ENCODE peak calls at places on chromosome 22, in five cellular contexts. T is DND-41, Y is AG09309, L is GM12865, V is HFF-Myc. Q is an unnamed sample.

GRCh38 chr22:47092896-47093311 is 330.5 kb downstream of the TBC1D22A start:
- DNase-seq in T (no peak), Y (peak), L (no peak), V (no peak), Q (peak)

GRCh38 chr22:22770280-22770871 is 117.2 kb upstream of the IGLL5 start:
- DNase-seq in T (peak), Y (no peak), L (peak), V (no peak), Q (no peak)

GRCh38 chr22:19930537-19931486 is 10.8 kb upstream of the COMT start:
- DNase-seq in T (no peak), Y (no peak), L (no peak), V (no peak), Q (no peak)

GRCh38 chr22:22681221-22681739 is 36.9 kb downstream of the GGTLC2 start:
- DNase-seq in T (no peak), Y (no peak), L (no peak), V (no peak), Q (no peak)

GRCh38 chr22:50012201-50013181 is at the start of gene IL17REL:
- DNase-seq in T (no peak), Y (no peak), L (no peak), V (no peak), Q (no peak)

GRCh38 chr22:43530864-43531201 is 119.0 kb downstream of the MPPED1 start:
- DNase-seq in T (no peak), Y (no peak), L (no peak), V (no peak), Q (no peak)

GRCh38 chr22:23245045-23245798 is 64.9 kb downstream of the BCR start:
- DNase-seq in T (no peak), Y (peak), L (no peak), V (no peak), Q (peak)

GRCh38 chr22:42281706-42282251 is 11.3 kb upstream of the TCF20 start:
- DNase-seq in T (no peak), Y (no peak), L (no peak), V (no peak), Q (no peak)

GRCh38 chr22:22812031-22812905 is 75.3 kb upstream of the IGLL5 start:
- DNase-seq in T (no peak), Y (no peak), L (peak), V (no peak), Q (no peak)

GRCh38 chr22:40401532-40401931 is 31.1 kb downstream of the SGSM3 start:
- DNase-seq in T (peak), Y (no peak), L (no peak), V (no peak), Q (no peak)

GRCh38 chr22:26986884-26987283 is 329.5 kb downstream of the MIAT start:
- DNase-seq in T (no peak), Y (no peak), L (no peak), V (no peak), Q (no peak)

GRCh38 chr22:19722915-19723164 is 499 bp upstream of the GP1BB start:
- DNase-seq in T (no peak), Y (no peak), L (no peak), V (no peak), Q (no peak)

GRCh38 chr22:50112151-50113118 is 22.6 kb downstream of the MOV10L1 start:
- DNase-seq in T (no peak), Y (peak), L (peak), V (no peak), Q (no peak)

GRCh38 chr22:23856721-23857605 is 712 bp upstream of the SLC2A11 start:
- DNase-seq in T (no peak), Y (no peak), L (peak), V (no peak), Q (peak)

GRCh38 chr22:24189249-24190158 is 8.2 kb downstream of the SUSD2 start:
- DNase-seq in T (peak), Y (no peak), L (peak), V (no peak), Q (no peak)

GRCh38 chr22:50313600-50313999 is 6.2 kb upstream of the PLXNB2 start:
- DNase-seq in T (no peak), Y (no peak), L (no peak), V (no peak), Q (no peak)

GRCh38 chr22:44658371-44658953 is 43.5 kb upstream of the PRR5 start:
- DNase-seq in T (no peak), Y (peak), L (no peak), V (no peak), Q (peak)

GRCh38 chr22:46001046-46001425 is 24.1 kb upstream of the WNT7B start:
- DNase-seq in T (no peak), Y (no peak), L (no peak), V (no peak), Q (no peak)
- TF ChIP-seq CTCF in T (no peak), Y (no peak), L (no peak), V (no peak), Q (peak)

DNA sequence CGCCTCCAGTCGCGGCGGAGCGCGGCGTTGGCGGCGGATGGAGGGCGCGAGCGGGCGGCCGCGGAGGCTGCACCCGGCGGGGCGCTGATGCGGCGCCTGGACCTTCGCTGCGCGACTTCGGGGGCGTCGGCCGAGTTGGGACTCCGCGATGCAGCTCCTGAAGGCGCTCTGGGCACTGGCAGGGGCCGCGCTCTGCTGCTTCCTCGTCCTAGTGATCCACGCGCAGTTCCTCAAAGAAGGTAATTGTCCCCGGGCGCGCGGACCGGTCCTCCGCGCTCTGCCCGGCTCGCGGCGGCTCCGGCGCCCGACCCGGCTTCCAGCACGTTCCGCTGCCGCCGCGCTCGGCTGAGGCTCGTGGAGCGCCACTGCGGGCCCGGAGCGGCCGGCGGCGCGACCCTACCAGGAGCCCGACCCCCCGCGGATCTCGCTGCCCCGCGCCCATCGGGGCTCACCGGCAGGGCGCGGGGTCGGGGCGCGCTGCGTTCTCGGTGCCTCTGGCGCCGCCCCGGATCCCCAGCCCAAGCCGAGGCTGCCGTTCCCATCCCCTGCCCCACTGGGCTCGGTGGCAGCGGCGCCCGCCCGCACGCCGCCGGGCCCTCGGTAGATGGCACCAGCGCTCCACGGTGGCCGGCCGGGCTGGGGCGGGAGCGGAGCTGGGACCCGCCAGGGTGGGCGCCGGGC is 1251.2 kb downstream of the BRD1 start:
- DNase-seq in T (no peak), Y (no peak), L (no peak), V (no peak), Q (no peak)
- H3K4me3 ChIP-seq in T (no peak), Y (no peak), L (no peak), V (no peak), Q (no peak)

GRCh38 chr22:38300197-38300945 is 16.9 kb downstream of the CSNK1E start:
- DNase-seq in T (no peak), Y (no peak), L (no peak), V (no peak), Q (no peak)

GRCh38 chr22:38305481-38306448 is 11.5 kb downstream of the CSNK1E start:
- DNase-seq in T (no peak), Y (no peak), L (peak), V (no peak), Q (no peak)

GRCh38 chr22:38303974-38304373 is 13.3 kb downstream of the CSNK1E start:
- DNase-seq in T (no peak), Y (no peak), L (no peak), V (no peak), Q (no peak)

GRCh38 chr22:38302906-38303305 is 14.3 kb downstream of the CSNK1E start:
- DNase-seq in T (no peak), Y (no peak), L (no peak), V (no peak), Q (no peak)

GRCh38 chr22:38304526-38304925 is 12.7 kb downstream of the CSNK1E start:
- DNase-seq in T (no peak), Y (no peak), L (no peak), V (no peak), Q (no peak)
- TF ChIP-seq CTCF in T (no peak), Y (no peak), L (no peak), V (no peak), Q (no peak)

GRCh38 chr22:25452116-25452700 is 112.3 kb upstream of the GRK3 start:
- DNase-seq in T (no peak), Y (no peak), L (no peak), V (no peak), Q (no peak)
- H3K4me3 ChIP-seq in T (no peak), Y (no peak), L (no peak), V (no peak), Q (no peak)

GRCh38 chr22:30490399-30490798 is 15.1 kb downstream of the SEC14L4 start:
- DNase-seq in T (no peak), Y (no peak), L (no peak), V (no peak), Q (no peak)
- TF ChIP-seq CTCF in T (no peak), Y (peak), L (peak), V (peak), Q (peak)

DNA sequence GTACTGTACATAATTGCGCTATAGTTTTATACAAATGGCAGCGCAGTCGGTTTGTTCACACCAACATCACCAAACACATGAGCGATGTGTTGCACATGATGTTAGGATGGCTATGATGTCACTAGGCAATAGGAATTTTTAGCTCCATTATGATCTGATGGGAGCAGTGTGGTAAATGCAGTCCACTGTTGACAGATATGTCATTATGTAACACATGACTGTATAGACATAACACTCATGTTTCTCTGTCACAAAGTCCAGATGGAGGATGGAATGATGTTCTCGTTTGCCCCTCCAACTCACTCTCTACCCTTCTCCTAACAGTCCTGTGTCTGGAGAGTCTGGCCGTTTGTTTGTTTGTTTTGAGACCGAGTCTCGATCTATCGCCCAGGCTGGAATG is 288.5 kb downstream of the LARGE1 start:
- DNase-seq in T (no peak), Y (no peak), L (no peak), V (no peak), Q (no peak)
- H3K4me3 ChIP-seq in T (no peak), Y (no peak), L (no peak), V (no peak), Q (no peak)

DNA sequence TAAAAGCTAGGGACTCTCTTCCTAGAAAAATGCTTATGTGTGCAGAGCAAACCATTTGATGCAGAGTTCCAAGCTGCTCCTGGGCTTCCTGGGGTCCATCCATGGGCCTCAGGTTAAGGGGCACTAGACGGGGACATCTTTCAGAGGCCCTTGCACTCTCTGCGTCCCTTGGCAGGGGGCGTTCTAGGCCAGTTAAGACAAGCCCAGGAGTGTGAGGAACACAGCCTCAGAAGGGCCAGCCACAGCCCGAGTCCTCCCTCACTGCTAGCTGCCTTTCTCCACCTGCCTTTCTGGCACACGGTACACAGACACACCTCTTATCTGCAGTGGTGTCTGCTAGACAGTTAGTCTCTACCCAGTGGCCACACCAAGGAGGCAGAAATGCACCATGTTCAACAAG is 18.0 kb upstream of the BID start:
- DNase-seq in T (no peak), Y (no peak), L (peak), V (no peak), Q (no peak)
- TF ChIP-seq CTCF in T (no peak), Y (no peak), L (peak), V (no peak), Q (no peak)

GRCh38 chr22:17108256-17109112 is 12.7 kb downstream of the TMEM121B start:
- DNase-seq in T (no peak), Y (no peak), L (no peak), V (no peak), Q (no peak)
- H3K4me3 ChIP-seq in T (no peak), Y (no peak), L (no peak), V (no peak), Q (no peak)

GRCh38 chr22:35739642-35740041 is 22.0 kb downstream of the APOL5 start:
- DNase-seq in T (no peak), Y (no peak), L (peak), V (no peak), Q (no peak)
- TF ChIP-seq CTCF in T (peak), Y (peak), L (peak), V (peak), Q (peak)